ENCODE peak calls at places on chromosomes 13 and 19, in seven cellular contexts. One of them, this sample, is unnamed.

GRCh38 chr19:41595258-41595889 is 19.4 kb downstream of the CEACAM21 start:
- DNase-seq in naive thymus-derived CD4-positive, alpha-beta T cell: peak; percentile 57
- DNase-seq in GM06990: peak; percentile 39
- DNase-seq in GM12865: peak; percentile 89
- DNase-seq in astrocyte: peak; percentile 54
- DNase-seq in prostate gland: peak; percentile 34
- DNase-seq in osteoblast: peak; percentile 88
- DNase-seq in this sample: peak; percentile 67

GRCh38 chr19:13100871-13101589 is 1.6 kb downstream of the LYL1 start:
- DNase-seq in GM06990: no peak
- DNase-seq in astrocyte: no peak
- DNase-seq in GM12865: no peak
- DNase-seq in osteoblast: peak; percentile 93
- DNase-seq in prostate gland: no peak
- DNase-seq in naive thymus-derived CD4-positive, alpha-beta T cell: no peak
- DNase-seq in this sample: no peak

GRCh38 chr19:49340865-49341718 is 5.9 kb downstream of the CD37 start:
- DNase-seq in GM12865: no peak
- DNase-seq in osteoblast: peak; percentile 80
- DNase-seq in naive thymus-derived CD4-positive, alpha-beta T cell: no peak
- DNase-seq in GM06990: no peak
- DNase-seq in prostate gland: no peak
- DNase-seq in astrocyte: no peak
- DNase-seq in this sample: no peak

GRCh38 chr13:40452741-40453665 is 213.4 kb downstream of the FOXO1 start:
- DNase-seq in GM06990: no peak
- DNase-seq in naive thymus-derived CD4-positive, alpha-beta T cell: no peak
- DNase-seq in GM12865: no peak
- DNase-seq in astrocyte: peak; percentile 65
- DNase-seq in osteoblast: peak; percentile 80
- DNase-seq in prostate gland: peak; percentile 50
- DNase-seq in this sample: no peak

GRCh38 chr19:45777395-45777961 is 4.8 kb downstream of the DMPK start:
- DNase-seq in osteoblast: no peak
- DNase-seq in naive thymus-derived CD4-positive, alpha-beta T cell: no peak
- DNase-seq in astrocyte: no peak
- DNase-seq in GM12865: no peak
- DNase-seq in prostate gland: no peak
- DNase-seq in GM06990: no peak
- DNase-seq in this sample: no peak

GRCh38 chr19:27774337-27774736 is 1438.6 kb downstream of the UQCRFS1 start:
- DNase-seq in GM06990: no peak
- DNase-seq in osteoblast: no peak
- DNase-seq in GM12865: no peak
- DNase-seq in astrocyte: no peak
- DNase-seq in naive thymus-derived CD4-positive, alpha-beta T cell: no peak
- DNase-seq in prostate gland: no peak
- DNase-seq in this sample: no peak

GRCh38 chr13:20676213-20676612 is 27.3 kb upstream of the IL17D start:
- DNase-seq in GM06990: no peak
- DNase-seq in naive thymus-derived CD4-positive, alpha-beta T cell: no peak
- DNase-seq in osteoblast: peak; percentile 13
- DNase-seq in astrocyte: no peak
- DNase-seq in GM12865: no peak
- DNase-seq in prostate gland: no peak
- DNase-seq in this sample: no peak

GRCh38 chr19:51689751-51690358 is 3.3 kb upstream of the SPACA6 start:
- DNase-seq in osteoblast: peak; percentile 84
- DNase-seq in naive thymus-derived CD4-positive, alpha-beta T cell: no peak
- DNase-seq in GM06990: no peak
- DNase-seq in prostate gland: no peak
- DNase-seq in astrocyte: no peak
- DNase-seq in GM12865: no peak
- DNase-seq in this sample: no peak

DNA sequence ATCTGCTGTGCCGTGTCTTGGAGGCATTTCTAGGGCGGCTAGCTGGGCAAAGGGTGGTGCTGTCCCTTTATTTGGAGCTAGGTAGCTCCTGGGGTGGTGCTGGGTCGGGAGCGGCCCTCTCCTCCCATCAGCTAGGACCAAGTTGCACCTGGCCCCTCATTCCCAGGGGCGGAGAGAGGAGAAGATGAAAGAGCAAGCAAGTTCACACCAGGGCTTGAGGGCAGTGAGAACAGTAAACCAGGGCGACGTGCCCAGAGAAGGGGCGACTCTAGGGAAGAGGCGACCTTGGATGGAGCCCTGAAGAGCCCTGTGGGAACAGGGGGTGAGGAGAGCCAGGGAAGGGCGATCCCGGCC is 17.0 kb upstream of the KCNN1 start:
- DNase-seq in astrocyte: no peak
- DNase-seq in prostate gland: no peak
- DNase-seq in GM06990: no peak
- DNase-seq in naive thymus-derived CD4-positive, alpha-beta T cell: no peak
- DNase-seq in GM12865: no peak
- DNase-seq in osteoblast: no peak
- DNase-seq in this sample: no peak
- H3K4me3 ChIP-seq in astrocyte: no peak overlapping the region
- H3K4me3 ChIP-seq in prostate gland: no peak overlapping the region
- H3K4me3 ChIP-seq in GM06990: no peak overlapping the region
- H3K4me3 ChIP-seq in naive thymus-derived CD4-positive, alpha-beta T cell: no peak overlapping the region
- H3K4me3 ChIP-seq in GM12865: peak overlapping the region; percentile 41
- H3K4me3 ChIP-seq in osteoblast: no peak overlapping the region
- H3K4me3 ChIP-seq in this sample: peak overlapping the region; percentile 41

GRCh38 chr19:14267224-14267741 is 61.3 kb upstream of the ADGRL1 start:
- DNase-seq in astrocyte: no peak
- DNase-seq in prostate gland: no peak
- DNase-seq in osteoblast: peak; percentile 66
- DNase-seq in GM06990: no peak
- DNase-seq in GM12865: no peak
- DNase-seq in naive thymus-derived CD4-positive, alpha-beta T cell: no peak
- DNase-seq in this sample: no peak

GRCh38 chr19:14265285-14266036 is 59.5 kb upstream of the ADGRL1 start:
- DNase-seq in GM12865: no peak
- DNase-seq in osteoblast: peak; percentile 46
- DNase-seq in naive thymus-derived CD4-positive, alpha-beta T cell: no peak
- DNase-seq in prostate gland: no peak
- DNase-seq in astrocyte: no peak
- DNase-seq in GM06990: no peak
- DNase-seq in this sample: no peak
- H3K4me3 ChIP-seq in GM12865: no peak overlapping the region
- H3K4me3 ChIP-seq in osteoblast: no peak overlapping the region
- H3K4me3 ChIP-seq in naive thymus-derived CD4-positive, alpha-beta T cell: no peak overlapping the region
- H3K4me3 ChIP-seq in prostate gland: no peak overlapping the region
- H3K4me3 ChIP-seq in astrocyte: no peak overlapping the region
- H3K4me3 ChIP-seq in GM06990: no peak overlapping the region
- H3K4me3 ChIP-seq in this sample: no peak overlapping the region

DNA sequence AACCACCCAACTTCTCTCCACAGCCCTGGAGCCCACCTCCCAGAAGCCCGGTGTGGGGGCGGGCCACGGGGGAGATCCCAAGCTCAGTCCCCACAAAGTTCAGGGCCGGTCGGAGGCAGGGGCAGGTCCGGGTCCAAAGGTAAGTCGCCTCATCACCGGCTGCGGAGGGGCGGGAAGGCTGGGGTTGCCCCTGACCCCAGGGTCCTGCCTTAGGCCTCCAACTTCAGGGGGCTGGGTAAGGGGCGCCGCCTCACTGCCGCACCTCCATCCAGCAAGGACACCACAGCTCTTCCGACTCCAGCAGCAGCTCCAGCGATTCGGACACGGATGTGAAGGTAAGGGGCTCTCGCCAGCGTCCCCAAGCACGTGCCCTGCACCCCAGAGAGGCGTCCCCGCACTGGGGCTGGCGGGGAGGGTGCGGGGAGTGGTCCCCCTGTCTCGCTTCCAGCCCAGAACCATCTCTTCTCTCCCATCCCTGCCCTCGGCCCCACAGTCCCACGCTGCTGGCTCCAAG is 358 bp downstream of the C19orf33 start:
- DNase-seq in GM12865: no peak
- DNase-seq in naive thymus-derived CD4-positive, alpha-beta T cell: no peak
- DNase-seq in astrocyte: no peak
- DNase-seq in GM06990: no peak
- DNase-seq in prostate gland: no peak
- DNase-seq in osteoblast: no peak
- DNase-seq in this sample: no peak
- H3K4me3 ChIP-seq in GM12865: no peak overlapping the region
- H3K4me3 ChIP-seq in naive thymus-derived CD4-positive, alpha-beta T cell: no peak overlapping the region
- H3K4me3 ChIP-seq in astrocyte: no peak overlapping the region
- H3K4me3 ChIP-seq in GM06990: no peak overlapping the region
- H3K4me3 ChIP-seq in prostate gland: no peak overlapping the region
- H3K4me3 ChIP-seq in osteoblast: no peak overlapping the region
- H3K4me3 ChIP-seq in this sample: no peak overlapping the region

DNA sequence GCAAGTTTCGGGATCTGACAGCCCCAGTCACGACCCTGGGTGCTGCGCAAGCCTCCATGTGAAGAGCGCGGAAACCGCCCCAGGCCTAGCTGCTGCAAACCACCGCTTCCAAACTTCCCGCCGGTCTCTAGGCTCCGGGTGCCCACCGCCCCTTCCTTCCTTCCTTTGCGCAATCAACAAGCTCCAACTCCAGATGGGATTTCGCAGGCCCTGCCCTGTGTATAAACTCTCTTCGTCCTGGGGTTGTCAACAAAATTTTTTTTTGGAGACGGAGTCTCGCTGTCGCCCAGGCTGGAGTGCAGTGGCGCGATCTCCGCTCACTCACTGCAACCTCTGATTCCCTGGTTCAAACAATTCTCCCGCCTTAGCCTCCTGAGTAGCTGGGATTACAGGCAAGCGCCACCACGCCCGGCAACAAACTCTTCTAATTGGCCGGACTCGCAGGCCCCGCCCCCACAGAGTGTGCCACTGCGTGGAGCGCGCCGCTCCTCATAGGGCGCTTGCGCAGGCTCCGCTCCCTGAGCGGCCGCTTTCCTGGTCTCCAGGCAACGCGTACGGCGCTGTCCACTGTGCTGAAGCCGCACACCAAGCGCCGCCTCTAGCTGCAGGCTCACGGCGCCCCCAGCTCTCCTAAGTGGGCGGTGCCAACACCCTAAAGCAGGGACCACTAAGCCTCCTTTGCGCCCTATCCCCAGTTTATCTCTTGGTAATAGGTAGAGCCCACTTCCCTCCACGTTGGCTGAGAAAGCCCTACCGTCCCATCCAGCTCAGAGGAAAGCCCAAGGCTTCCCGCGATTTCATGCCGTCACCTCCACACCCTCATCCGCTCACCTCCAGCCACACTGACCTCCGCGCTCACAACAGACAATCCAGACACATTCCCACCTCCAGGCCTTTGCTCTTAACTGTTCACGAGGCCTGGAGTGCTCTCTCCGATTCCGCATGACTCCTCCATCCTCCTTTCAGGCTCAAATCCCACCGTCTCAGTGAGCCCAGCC is 5.5 kb upstream of the QTRT1 start:
- DNase-seq in prostate gland: peak; percentile 88
- DNase-seq in GM06990: peak; percentile 89
- DNase-seq in astrocyte: peak; percentile 75
- DNase-seq in osteoblast: peak; percentile 99
- DNase-seq in GM12865: peak; percentile 95
- DNase-seq in naive thymus-derived CD4-positive, alpha-beta T cell: peak; percentile 83
- DNase-seq in this sample: peak; percentile 92
- H3K4me3 ChIP-seq in prostate gland: no peak overlapping the region
- H3K4me3 ChIP-seq in GM06990: no peak overlapping the region
- H3K4me3 ChIP-seq in astrocyte: no peak overlapping the region
- H3K4me3 ChIP-seq in osteoblast: peak overlapping the region; percentile 48
- H3K4me3 ChIP-seq in GM12865: peak overlapping the region; percentile 4
- H3K4me3 ChIP-seq in naive thymus-derived CD4-positive, alpha-beta T cell: peak overlapping the region; percentile 36
- H3K4me3 ChIP-seq in this sample: no peak overlapping the region

GRCh38 chr19:11125994-11126685 is 29.4 kb downstream of the SPC24 start:
- DNase-seq in astrocyte: peak; percentile 19
- DNase-seq in GM06990: no peak
- DNase-seq in GM12865: peak; percentile 79
- DNase-seq in naive thymus-derived CD4-positive, alpha-beta T cell: peak; percentile 73
- DNase-seq in osteoblast: peak; percentile 86
- DNase-seq in prostate gland: peak; percentile 68
- DNase-seq in this sample: peak; percentile 51
- H3K4me3 ChIP-seq in astrocyte: no peak overlapping the region
- H3K4me3 ChIP-seq in GM06990: no peak overlapping the region
- H3K4me3 ChIP-seq in GM12865: no peak overlapping the region
- H3K4me3 ChIP-seq in naive thymus-derived CD4-positive, alpha-beta T cell: no peak overlapping the region
- H3K4me3 ChIP-seq in osteoblast: no peak overlapping the region
- H3K4me3 ChIP-seq in prostate gland: no peak overlapping the region
- H3K4me3 ChIP-seq in this sample: no peak overlapping the region

GRCh38 chr13:30932481-30933333 is at the start of gene TEX26:
- DNase-seq in prostate gland: no peak
- DNase-seq in naive thymus-derived CD4-positive, alpha-beta T cell: no peak
- DNase-seq in GM06990: no peak
- DNase-seq in osteoblast: peak; percentile 77
- DNase-seq in astrocyte: peak; percentile 18
- DNase-seq in GM12865: no peak
- DNase-seq in this sample: no peak
- H3K4me3 ChIP-seq in prostate gland: no peak within 1 kb of the TSS
- H3K4me3 ChIP-seq in naive thymus-derived CD4-positive, alpha-beta T cell: no peak within 1 kb of the TSS
- H3K4me3 ChIP-seq in GM06990: no peak within 1 kb of the TSS
- H3K4me3 ChIP-seq in osteoblast: peak within 1 kb of the TSS; percentile 39
- H3K4me3 ChIP-seq in astrocyte: peak within 1 kb of the TSS; percentile 21
- H3K4me3 ChIP-seq in GM12865: no peak within 1 kb of the TSS
- H3K4me3 ChIP-seq in this sample: no peak within 1 kb of the TSS

GRCh38 chr13:59111711-59112110 is 1052.0 kb downstream of the DIAPH3 start:
- DNase-seq in GM12865: no peak
- DNase-seq in GM06990: no peak
- DNase-seq in naive thymus-derived CD4-positive, alpha-beta T cell: no peak
- DNase-seq in osteoblast: peak; percentile 48
- DNase-seq in astrocyte: peak; percentile 91
- DNase-seq in prostate gland: no peak
- DNase-seq in this sample: no peak
- H3K4me3 ChIP-seq in GM12865: no peak overlapping the region
- H3K4me3 ChIP-seq in GM06990: no peak overlapping the region
- H3K4me3 ChIP-seq in naive thymus-derived CD4-positive, alpha-beta T cell: no peak overlapping the region
- H3K4me3 ChIP-seq in osteoblast: peak overlapping the region; percentile 37
- H3K4me3 ChIP-seq in astrocyte: no peak overlapping the region
- H3K4me3 ChIP-seq in prostate gland: no peak overlapping the region
- H3K4me3 ChIP-seq in this sample: no peak overlapping the region